ENCODE peak calls at places on chromosomes 3 and 15, in four cellular contexts. Y is stimulated activated CD4-positive, alpha-beta T cell treated with anti-CD3 and anti-CD28 coated beads, Interleukin-4, amount 100 ng/mL, for 48 hours; J is progenitor cell of endocrine pancreas; E is mucosa of descending colon. X is an unnamed sample.

GRCh38 chr3:47394140-47394855 is 13.5 kb downstream of the PTPN23 start:
- DNase-seq in Y (no peak), E (no peak), J (no peak), X (no peak)

GRCh38 chr3:181210275-181210674 is 220.7 kb upstream of the DNAJC19 start:
- DNase-seq in Y (no peak), J (no peak), E (no peak), X (no peak)

GRCh38 chr15:56261854-56262509 is 18.3 kb upstream of the RFX7 start:
- DNase-seq in J (no peak), E (peak), Y (no peak), X (no peak)

GRCh38 chr3:175746308-175746707 is 887.2 kb downstream of the NAALADL2 start:
- DNase-seq in J (no peak), Y (no peak), E (no peak), X (no peak)

GRCh38 chr3:180414157-180414556 is 187.8 kb upstream of the TTC14 start:
- DNase-seq in E (no peak), Y (no peak), J (no peak), X (no peak)

GRCh38 chr3:127158614-127159221 is 34.2 kb upstream of the PRR23E start:
- DNase-seq in J (peak), Y (no peak), E (no peak), X (no peak)

GRCh38 chr3:146953523-146954125 is 348.5 kb upstream of the PLSCR5 start:
- DNase-seq in Y (no peak), J (no peak), E (no peak), X (no peak)

GRCh38 chr3:133894334-133895207 is 1.1 kb downstream of the RAB6B start:
- DNase-seq in Y (no peak), E (no peak), J (no peak), X (peak)

GRCh38 chr15:35455201-35455600 is 90.8 kb downstream of the DPH6 start:
- DNase-seq in E (no peak), Y (no peak), J (no peak), X (no peak)

GRCh38 chr3:44114142-44114541 is 127.5 kb upstream of the TOPAZ1 start:
- DNase-seq in Y (peak), J (peak), E (peak), X (no peak)

GRCh38 chr3:69097407-69098086 is 12.8 kb downstream of the ARL6IP5 start:
- DNase-seq in E (no peak), Y (no peak), J (no peak), X (no peak)

GRCh38 chr3:14550651-14551611 is 10.8 kb upstream of the GRIP2 start:
- DNase-seq in J (no peak), Y (no peak), E (no peak), X (no peak)

GRCh38 chr15:35557544-35557943 is 11.6 kb upstream of the DPH6 start:
- DNase-seq in Y (no peak), J (no peak), E (no peak), X (no peak)

GRCh38 chr3:14685204-14685603 is 10.3 kb downstream of the C3orf20 start:
- DNase-seq in E (no peak), J (no peak), Y (no peak), X (no peak)

GRCh38 chr3:93843981-93844380 is 129.7 kb downstream of the PROS1 start:
- DNase-seq in J (no peak), Y (no peak), E (no peak), X (no peak)

GRCh38 chr15:48866141-48866563 is 11.8 kb upstream of the EID1 start:
- DNase-seq in Y (no peak), J (no peak), E (no peak), X (no peak)

GRCh38 chr3:119034256-119035013 is at the start of gene IGSF11:
- DNase-seq in E (peak), J (peak), Y (peak), X (peak)

GRCh38 chr3:100046986-100047385 is 67.3 kb downstream of the FILIP1L start:
- DNase-seq in E (no peak), J (no peak), Y (no peak), X (no peak)

GRCh38 chr3:169147246-169148008 is 516.1 kb downstream of the MECOM start:
- DNase-seq in Y (no peak), J (peak), E (peak), X (peak)

GRCh38 chr3:55524565-55525244 is 37.6 kb upstream of the WNT5A start:
- DNase-seq in Y (no peak), J (no peak), E (no peak), X (no peak)

GRCh38 chr15:23648920-23649515 is 1.4 kb upstream of the MAGEL2 start:
- DNase-seq in E (peak), Y (no peak), J (no peak), X (no peak)

GRCh38 chr15:37019479-37020433 is 80.6 kb downstream of the MEIS2 start:
- DNase-seq in J (no peak), E (no peak), Y (no peak), X (peak)

GRCh38 chr3:64655160-64655559 is 32.6 kb downstream of the ADAMTS9 start:
- DNase-seq in J (no peak), E (no peak), Y (no peak), X (no peak)

GRCh38 chr15:44009056-44009455 is 182.3 kb downstream of the WDR76 start:
- DNase-seq in J (no peak), Y (no peak), E (no peak), X (no peak)

GRCh38 chr15:90756916-90757315 is 39.8 kb downstream of the BLM start:
- DNase-seq in E (no peak), Y (no peak), J (no peak), X (no peak)

X was measured in lung.